ENCODE peak calls at places on chromosome 19, in ten cellular contexts. E is SJCRH30; K is CD8-positive, alpha-beta T cell; T is transverse colon; D is cardiac muscle cell; C is lower lobe of right lung; A is SK-N-SH; Y is fibroblast of lung; P is tibial artery; G is A673. O is an unnamed sample.

GRCh38 chr19:50909240-50910070 is 1.7 kb downstream of the KLK4 start:
- DNase-seq in T (peak; percentile 84), K (no peak), D (peak; percentile 50), Y (no peak), G (peak; percentile 90), E (no peak), P (no peak), A (peak; percentile 83), C (peak; percentile 59), O (peak; percentile 29)

GRCh38 chr19:49710372-49710951 is 19.5 kb downstream of the CPT1C start:
- DNase-seq in T (no peak), K (no peak), E (no peak), C (no peak), P (no peak), D (peak; percentile 27), A (no peak), Y (peak; percentile 49), G (no peak), O (no peak)

GRCh38 chr19:294341-294818 is 3.2 kb upstream of the PLPP2 start:
- DNase-seq in C (no peak), D (no peak), K (no peak), Y (no peak), T (no peak), P (no peak), G (no peak), E (peak; percentile 22), A (peak; percentile 47), O (peak; percentile 25)

GRCh38 chr19:23399443-23399842 is 4.2 kb upstream of the ZNF91 start:
- DNase-seq in A (no peak), G (no peak), P (no peak), T (no peak), K (no peak), Y (no peak), D (no peak), E (no peak), C (no peak), O (no peak)

GRCh38 chr19:39469036-39469435 is 11.6 kb upstream of the TIMM50 start:
- DNase-seq in K (no peak), E (no peak), C (no peak), T (no peak), G (no peak), A (no peak), D (no peak), P (no peak), Y (no peak), O (no peak)

GRCh38 chr19:35202722-35203674 is 25.5 kb downstream of the FAM187B start:
- DNase-seq in E (no peak), G (no peak), P (no peak), T (no peak), K (no peak), A (no peak), D (no peak), C (no peak), Y (no peak), O (no peak)

GRCh38 chr19:51327066-51327985 is 14.6 kb downstream of the VSIG10L start:
- DNase-seq in K (no peak), C (peak; percentile 73), T (peak; percentile 43), D (peak; percentile 74), A (no peak), P (no peak), E (no peak), G (peak; percentile 70), Y (peak; percentile 41), O (peak; percentile 28)

GRCh38 chr19:53844849-53845246 is 20.7 kb upstream of the NLRP12 start:
- DNase-seq in Y (no peak), D (no peak), E (no peak), T (no peak), G (no peak), P (no peak), A (no peak), C (peak; percentile 64), K (no peak), O (no peak)

GRCh38 chr19:35863018-35863417 is 5.4 kb upstream of the APLP1 start:
- DNase-seq in D (no peak), G (no peak), T (no peak), K (no peak), Y (no peak), P (no peak), E (no peak), A (no peak), C (no peak), O (no peak)

GRCh38 chr19:48810151-48810550 is 678 bp downstream of the BCAT2 start:
- DNase-seq in T (no peak), E (no peak), D (no peak), P (no peak), Y (no peak), A (no peak), G (no peak), C (no peak), K (no peak), O (no peak)

GRCh38 chr19:46731584-46731983 is 14.3 kb upstream of the FKRP start:
- DNase-seq in K (no peak), Y (no peak), G (no peak), D (peak; percentile 39), A (no peak), E (no peak), P (no peak), C (no peak), T (no peak), O (no peak)

GRCh38 chr19:55677572-55678028 is 2.6 kb downstream of the EPN1 start:
- DNase-seq in G (no peak), Y (no peak), P (no peak), A (no peak), K (no peak), C (peak; percentile 40), T (no peak), D (no peak), E (no peak), O (peak; percentile 67)

GRCh38 chr19:55676889-55677505 is 2.0 kb downstream of the EPN1 start:
- DNase-seq in P (no peak), C (no peak), Y (no peak), K (no peak), A (no peak), G (no peak), D (no peak), T (no peak), E (no peak), O (no peak)

GRCh38 chr19:55676384-55676783 is 1.4 kb downstream of the EPN1 start:
- DNase-seq in D (peak; percentile 27), K (no peak), G (no peak), Y (no peak), C (no peak), T (no peak), A (no peak), P (no peak), E (no peak), O (peak; percentile 90)

GRCh38 chr19:55679343-55680257 is 4.6 kb downstream of the EPN1 start:
- DNase-seq in D (no peak), G (no peak), T (no peak), P (no peak), C (peak; percentile 43), E (no peak), K (no peak), A (no peak), Y (no peak), O (no peak)

GRCh38 chr19:55678121-55678671 is 3.2 kb downstream of the EPN1 start:
- DNase-seq in T (peak; percentile 70), A (no peak), P (peak; percentile 62), G (no peak), K (no peak), E (no peak), D (no peak), Y (no peak), C (peak; percentile 72), O (peak; percentile 43)
- H3K4me1 ChIP-seq in T (peaks cover 75% of the 10 kb centered on the region), A (no peaks in the 10 kb centered on the region), P (peaks cover 45% of the 10 kb centered on the region), G (peaks cover 20% of the 10 kb centered on the region), K (peaks cover 45% of the 10 kb centered on the region), E (no peaks in the 10 kb centered on the region), D (peaks cover 13% of the 10 kb centered on the region), Y (peaks cover 17% of the 10 kb centered on the region), C (peaks cover 44% of the 10 kb centered on the region), O (peaks cover 71% of the 10 kb centered on the region)

GRCh38 chr19:13833330-13834265 is 38.4 kb downstream of the ZSWIM4 start:
- DNase-seq in G (peak; percentile 90), P (peak; percentile 95), Y (peak; percentile 85), C (peak; percentile 95), D (peak; percentile 95), E (peak; percentile 44), T (peak; percentile 97), A (peak; percentile 99), K (peak; percentile 84), O (peak; percentile 95)
- H3K4me1 ChIP-seq in G (peaks cover 32% of the 10 kb centered on the region), P (peaks cover 59% of the 10 kb centered on the region), Y (peaks cover 25% of the 10 kb centered on the region), C (peaks cover 65% of the 10 kb centered on the region), D (no peaks in the 10 kb centered on the region), E (peaks cover 15% of the 10 kb centered on the region), T (peaks cover 48% of the 10 kb centered on the region), A (peaks cover 42% of the 10 kb centered on the region), K (peaks cover 44% of the 10 kb centered on the region), O (peaks cover 50% of the 10 kb centered on the region)

GRCh38 chr19:55640043-55640576 is 692 bp upstream of the ZNF580 start:
- DNase-seq in T (peak; percentile 73), Y (peak; percentile 75), P (peak; percentile 50), A (peak; percentile 83), C (peak; percentile 88), E (peak; percentile 37), G (peak; percentile 85), D (peak; percentile 79), K (peak; percentile 59), O (peak; percentile 71)
- H3K4me1 ChIP-seq in T (peaks cover 72% of the 10 kb centered on the region), Y (peaks cover 22% of the 10 kb centered on the region), P (peaks cover 88% of the 10 kb centered on the region), A (peaks cover 15% of the 10 kb centered on the region), C (peaks cover 78% of the 10 kb centered on the region), E (peaks cover 9% of the 10 kb centered on the region), G (peaks cover 28% of the 10 kb centered on the region), D (peaks cover 21% of the 10 kb centered on the region), K (peaks cover 51% of the 10 kb centered on the region), O (peaks cover 89% of the 10 kb centered on the region)

GRCh38 chr19:42325896-42326771 is 699 bp downstream of the MEGF8 start:
- DNase-seq in G (no peak), K (no peak), P (no peak), E (peak; percentile 34), Y (no peak), D (no peak), T (no peak), C (no peak), A (peak; percentile 62), O (peak; percentile 28)

GRCh38 chr19:42330521-42330835 is 5.0 kb downstream of the MEGF8 start:
- DNase-seq in P (peak; percentile 37), A (no peak), G (no peak), Y (no peak), E (no peak), D (peak; percentile 55), T (no peak), K (no peak), C (no peak), O (no peak)

GRCh38 chr19:42326969-42327368 is 1.5 kb downstream of the MEGF8 start:
- DNase-seq in P (no peak), Y (no peak), A (no peak), K (no peak), G (no peak), E (no peak), T (no peak), D (no peak), C (no peak), O (no peak)

GRCh38 chr19:42327381-42327780 is 1.9 kb downstream of the MEGF8 start:
- DNase-seq in D (no peak), Y (no peak), A (no peak), T (no peak), K (no peak), G (no peak), P (no peak), C (no peak), E (no peak), O (no peak)

DNA sequence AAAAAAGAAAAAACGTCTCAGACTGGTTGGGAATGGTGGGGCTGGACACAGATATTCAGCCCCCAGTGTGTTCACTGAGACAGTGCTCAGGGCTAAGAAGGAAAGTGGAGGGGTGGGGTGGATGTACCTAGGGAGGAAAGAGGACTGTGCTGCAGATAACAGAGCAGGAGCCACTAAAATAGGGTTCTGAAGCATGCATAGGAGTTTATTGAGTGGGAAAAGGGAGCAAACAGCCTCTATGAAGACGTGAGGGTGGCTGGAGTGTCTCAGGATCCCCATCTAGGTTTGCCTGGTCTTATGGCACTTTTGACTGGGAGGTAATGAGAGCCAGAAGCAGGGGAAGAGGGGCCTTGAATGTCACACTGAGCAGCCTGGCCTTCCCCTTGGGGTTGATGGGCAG is 3.4 kb downstream of the MEGF8 start:
- DNase-seq in C (no peak), A (no peak), P (no peak), D (no peak), G (no peak), Y (no peak), T (no peak), K (no peak), E (peak; percentile 26), O (no peak)
- H3K4me1 ChIP-seq in C (peaks cover 30% of the 10 kb centered on the region), A (peaks cover 8% of the 10 kb centered on the region), P (peaks cover 40% of the 10 kb centered on the region), D (peaks cover 8% of the 10 kb centered on the region), G (peaks cover 14% of the 10 kb centered on the region), Y (no peaks in the 10 kb centered on the region), T (peaks cover 35% of the 10 kb centered on the region), K (peaks cover 12% of the 10 kb centered on the region), E (peaks cover 8% of the 10 kb centered on the region), O (peaks cover 23% of the 10 kb centered on the region)